ENCODE peak calls at places on chromosomes 4 and X, in six cellular contexts. B is NCI-H1694 treated with DMSO at 0.1 percent for 48 hours, T is PC-3, Y is psoas muscle, G is esophagus muscularis mucosa, N is NCI-H2171 treated with DMSO at 0.1 percent for 48 hours. O is an unnamed sample.

GRCh38 chrX:119605398-119605738 is 856 bp downstream of the NKRF start:
- DNase-seq in N (no peak), B (no peak), Y (no peak), G (no peak), T (no peak), O (peak; percentile 22)

GRCh38 chrX:56978172-56978571 is 17.2 kb downstream of the SPIN3 start:
- DNase-seq in N (peak; percentile 29), G (no peak), Y (no peak), B (peak; percentile 16), T (peak; percentile 73), O (no peak)

GRCh38 chrX:68660746-68661145 is 13.3 kb downstream of the STARD8 start:
- DNase-seq in B (no peak), Y (no peak), G (no peak), T (no peak), N (no peak), O (no peak)

GRCh38 chrX:20414066-20414465 is 147.4 kb upstream of the RPS6KA3 start:
- DNase-seq in N (no peak), T (no peak), B (no peak), G (no peak), Y (no peak), O (no peak)

GRCh38 chr4:152534541-152535231 is 1.2 kb downstream of the FBXW7 start:
- DNase-seq in G (no peak), Y (peak; percentile 63), N (peak; percentile 48), T (no peak), B (no peak), O (no peak)

GRCh38 chrX:70769659-70770232 is 138.8 kb downstream of the TEX11 start:
- DNase-seq in G (no peak), B (peak; percentile 2), N (no peak), Y (no peak), T (peak; percentile 43), O (peak; percentile 2)

GRCh38 chr4:128322986-128323385 is 35.4 kb upstream of the PGRMC2 start:
- DNase-seq in Y (no peak), N (no peak), T (peak; percentile 86), G (no peak), B (no peak), O (no peak)

GRCh38 chr4:38752393-38752961 is 30.3 kb downstream of the TLR10 start:
- DNase-seq in N (no peak), B (no peak), Y (no peak), G (no peak), T (no peak), O (no peak)

GRCh38 chrX:43881410-43882293 is 598 bp downstream of the MAOB start:
- DNase-seq in N (no peak), G (no peak), T (no peak), B (no peak), Y (peak; percentile 56), O (no peak)

GRCh38 chrX:28586291-28586690 is 955 bp upstream of the IL1RAPL1 start:
- DNase-seq in B (no peak), Y (no peak), G (no peak), N (no peak), T (peak; percentile 20), O (peak; percentile 13)

GRCh38 chrX:19747672-19748610 is 139.5 kb downstream of the SH3KBP1 start:
- DNase-seq in G (no peak), T (no peak), N (peak; percentile 2), Y (no peak), B (no peak), O (no peak)

GRCh38 chr4:159141193-159141592 is 38.3 kb downstream of the RAPGEF2 start:
- DNase-seq in N (no peak), G (no peak), T (no peak), B (no peak), Y (no peak), O (no peak)